ENCODE peak calls at places on chromosomes 5 and 9, in six cellular contexts. B is transverse colon, O is lower lobe of right lung, V is NT2/D1, P is PC-9, E is trophoblast cell. K is an unnamed sample. For H3K4me1, the result is how much of the 10 kb centered on the place peaks cover.

GRCh38 chr5:55141945-55142690 is 17.9 kb upstream of the GPX8 start:
- DNase-seq in B (no peak), O (no peak), V (no peak), P (no peak), E (no peak), K (no peak)

GRCh38 chr9:127353882-127354281 is 43.1 kb upstream of the SLC2A8 start:
- DNase-seq in B (no peak), O (no peak), V (peak), P (no peak), E (no peak), K (no peak)

GRCh38 chr5:81787843-81788242 is 36.9 kb upstream of the SSBP2 start:
- DNase-seq in B (peak), O (no peak), V (peak), P (peak), E (peak), K (peak)

GRCh38 chr5:173535166-173535975 is 81.1 kb downstream of the BOD1 start:
- DNase-seq in B (no peak), O (no peak), V (no peak), P (peak), E (no peak), K (no peak)

GRCh38 chr5:29005386-29005785 is 1967.0 kb upstream of the CDH9 start:
- DNase-seq in B (no peak), O (no peak), V (no peak), P (no peak), E (peak), K (no peak)

GRCh38 chr9:129382281-129383004 is 204.4 kb upstream of the IER5L start:
- DNase-seq in B (no peak), O (no peak), V (no peak), P (peak), E (no peak), K (no peak)

GRCh38 chr9:133580971-133581370 is 28.2 kb downstream of the FAM163B start:
- DNase-seq in B (no peak), O (no peak), V (peak), P (no peak), E (no peak), K (no peak)

GRCh38 chr5:138464018-138464387 is 1.3 kb upstream of the EGR1 start:
- DNase-seq in B (peak), O (peak), V (peak), P (peak), E (peak), K (peak)

GRCh38 chr9:17660158-17660557 is 81.3 kb downstream of the SH3GL2 start:
- DNase-seq in B (no peak), O (no peak), V (no peak), P (no peak), E (no peak), K (no peak)

GRCh38 chr9:88680041-88680440 is 145.1 kb downstream of the NXNL2 start:
- DNase-seq in B (no peak), O (no peak), V (no peak), P (no peak), E (no peak), K (no peak)

GRCh38 chr9:138025908-138026307 is 148.3 kb downstream of the CACNA1B start:
- DNase-seq in B (no peak), O (no peak), V (no peak), P (no peak), E (no peak), K (peak)

GRCh38 chr9:116860509-116861120 is 173.5 kb downstream of the TRIM32 start:
- DNase-seq in B (peak), O (peak), V (peak), P (peak), E (peak), K (peak)

GRCh38 chr5:112737088-112737471 is 605 bp upstream of the APC start:
- DNase-seq in B (no peak), O (no peak), V (no peak), P (no peak), E (no peak), K (no peak)

GRCh38 chr9:96453625-96454024 is 3.7 kb downstream of the HABP4 start:
- DNase-seq in B (no peak), O (no peak), V (no peak), P (no peak), E (peak), K (no peak)

GRCh38 chr9:97591535-97591934 is 41.6 kb downstream of the TSTD2 start:
- DNase-seq in B (no peak), O (no peak), V (no peak), P (no peak), E (no peak), K (no peak)

GRCh38 chr5:159884917-159885620 is 31.2 kb upstream of the ADRA1B start:
- DNase-seq in B (no peak), O (no peak), V (no peak), P (no peak), E (no peak), K (no peak)
- H3K4me3 ChIP-seq in B (no peak), O (no peak), V (no peak), P (no peak), E (no peak), K (no peak)

GRCh38 chr5:74588415-74588814 is 52.1 kb downstream of the ENC1 start:
- DNase-seq in B (no peak), O (no peak), V (no peak), P (no peak), E (no peak), K (no peak)
- H3K4me1 ChIP-seq in B (under half), O (under half), V (under half), P (under half), E (under half), K (under half)

GRCh38 chr5:142358648-142359047 is 33.8 kb upstream of the SPRY4 start:
- DNase-seq in B (no peak), O (no peak), V (no peak), P (no peak), E (no peak), K (no peak)

GRCh38 chr5:142356716-142357468 is 32.1 kb upstream of the SPRY4 start:
- DNase-seq in B (peak), O (peak), V (peak), P (peak), E (peak), K (peak)

GRCh38 chr5:142357469-142358090 is 32.8 kb upstream of the SPRY4 start:
- DNase-seq in B (no peak), O (no peak), V (no peak), P (no peak), E (no peak), K (no peak)

GRCh38 chr5:142356318-142356715 is 31.5 kb upstream of the SPRY4 start:
- DNase-seq in B (no peak), O (no peak), V (no peak), P (no peak), E (peak), K (no peak)

DNA sequence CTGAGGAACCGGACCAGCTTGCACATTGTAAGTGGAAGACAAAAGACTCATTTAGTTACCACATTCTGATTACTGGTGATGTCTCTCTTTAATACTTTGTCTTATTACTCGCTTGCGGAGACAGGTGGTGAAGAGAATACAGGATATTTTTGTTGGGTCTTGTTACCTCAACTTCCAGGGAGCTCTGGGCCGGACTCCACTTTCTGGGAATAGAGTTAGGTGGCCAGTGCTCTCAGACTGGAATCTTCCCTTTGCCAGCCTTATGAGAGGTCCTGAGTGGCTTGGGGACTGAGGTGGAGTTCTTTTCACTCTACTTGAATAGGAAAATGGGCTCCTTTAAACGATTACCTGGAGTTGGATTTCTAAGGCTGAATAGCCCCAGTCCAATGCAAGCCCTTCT is 33.3 kb upstream of the SPRY4 start:
- DNase-seq in B (no peak), O (no peak), V (no peak), P (no peak), E (no peak), K (no peak)
- H3K4me3 ChIP-seq in B (no peak), O (peak), V (no peak), P (peak), E (no peak), K (peak)

GRCh38 chr5:154193636-154194035 is 3.1 kb downstream of the GALNT10 start:
- DNase-seq in B (no peak), O (no peak), V (no peak), P (peak), E (no peak), K (no peak)
- H3K4me1 ChIP-seq in B (under half), O (half or more), V (under half), P (half or more), E (under half), K (under half)

DNA sequence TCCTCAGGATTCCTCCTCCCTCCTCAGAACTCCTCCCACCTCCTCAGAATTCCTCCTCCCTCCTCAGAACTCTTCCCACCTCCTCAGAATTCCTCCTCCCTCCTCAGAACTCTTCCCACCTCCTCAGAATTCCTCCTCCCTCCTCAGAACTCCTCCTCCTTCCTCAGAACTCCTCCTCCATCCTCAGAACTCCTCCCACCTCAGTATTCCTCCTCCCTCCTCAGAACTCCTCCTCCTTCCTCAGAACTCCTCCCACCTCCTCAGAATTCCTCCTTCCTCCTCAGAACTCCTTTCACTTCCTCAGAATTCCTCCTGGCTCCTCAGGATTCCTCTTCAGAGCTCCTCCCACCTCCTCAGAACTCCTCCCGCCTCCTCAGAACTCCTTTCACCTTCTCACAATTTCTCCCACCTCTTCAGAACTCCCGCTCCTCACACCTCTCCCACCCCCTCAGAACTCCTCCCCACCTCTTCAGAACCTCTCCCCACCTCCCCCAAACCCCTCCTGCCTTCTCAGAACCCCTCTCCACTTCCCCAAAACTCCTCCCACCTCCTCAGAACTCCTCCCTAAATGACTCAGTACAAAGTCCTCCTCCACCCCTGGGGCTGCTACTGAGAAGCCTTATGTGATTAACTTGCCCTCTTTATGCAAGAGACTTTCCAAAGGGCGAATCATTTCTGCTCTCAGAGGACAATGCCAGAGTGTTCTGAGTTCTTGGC is 23.2 kb downstream of the SLC46A2 start:
- DNase-seq in B (peak), O (peak), V (no peak), P (peak), E (peak), K (no peak)
- H3K4me3 ChIP-seq in B (no peak), O (no peak), V (no peak), P (no peak), E (no peak), K (no peak)

DNA sequence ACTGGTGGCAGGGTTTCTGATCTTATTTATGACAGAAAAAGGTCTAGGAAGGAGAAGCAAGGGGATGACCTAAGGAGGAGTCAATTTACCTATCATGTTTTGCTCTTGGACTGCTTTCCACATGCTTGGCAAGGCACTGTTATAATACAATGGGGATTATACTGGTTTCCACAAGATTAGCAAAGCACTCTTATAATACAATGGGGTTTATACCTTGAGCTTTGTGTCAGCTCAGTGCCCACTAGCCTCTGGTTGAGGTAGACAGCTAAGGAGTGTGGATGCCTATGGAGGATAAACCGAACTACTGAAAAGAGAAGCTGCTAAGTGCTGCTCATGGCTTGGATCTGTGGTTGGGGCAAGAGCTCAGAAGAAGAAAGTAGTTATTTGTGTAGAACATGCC is 68.7 kb downstream of the MRPS27 start:
- DNase-seq in B (no peak), O (no peak), V (no peak), P (no peak), E (no peak), K (no peak)
- H3K4me1 ChIP-seq in B (under half), O (under half), V (under half), P (under half), E (under half), K (under half)

GRCh38 chr5:139904566-139905400 is 109.2 kb downstream of the PSD2 start:
- DNase-seq in B (no peak), O (no peak), V (peak), P (no peak), E (no peak), K (no peak)
- H3K4me3 ChIP-seq in B (peak), O (peak), V (peak), P (no peak), E (no peak), K (peak)